ENCODE peak calls at places on chromosomes 7 and 10, in four cellular contexts. P is HCT116, Q is GM23248, D is PC-3. G is an unnamed sample.

GRCh38 chr10:24150853-24151252 is 58.1 kb upstream of the KIAA1217 start:
- DNase-seq in P (no peak), Q (no peak), D (no peak), G (no peak)

GRCh38 chr7:90835861-90836260 is 239.7 kb downstream of the CDK14 start:
- DNase-seq in P (no peak), Q (no peak), D (peak; percentile 17), G (no peak)

GRCh38 chr10:8873310-8873709 is 818.8 kb downstream of the GATA3 start:
- DNase-seq in P (no peak), Q (no peak), D (peak; percentile 39), G (no peak)

GRCh38 chr10:81082621-81083376 is 545.1 kb downstream of the SH2D4B start:
- DNase-seq in P (no peak), Q (no peak), D (no peak), G (no peak)

GRCh38 chr10:113087082-113088029 is 137.3 kb downstream of the TCF7L2 start:
- DNase-seq in P (peak; percentile 100), Q (peak; percentile 100), D (peak; percentile 95), G (no peak)

GRCh38 chr10:110733256-110733952 is 89.3 kb downstream of the RBM20 start:
- DNase-seq in P (no peak), Q (no peak), D (peak; percentile 16), G (no peak)

GRCh38 chr7:95614442-95614940 is 18.2 kb upstream of the PDK4 start:
- DNase-seq in P (no peak), Q (no peak), D (no peak), G (no peak)

GRCh38 chr7:17134786-17135185 is 163.7 kb upstream of the AHR start:
- DNase-seq in P (no peak), Q (no peak), D (no peak), G (no peak)

GRCh38 chr10:123272171-123272570 is 118.0 kb downstream of the BUB3 start:
- DNase-seq in P (no peak), Q (peak; percentile 16), D (peak; percentile 25), G (peak; percentile 44)

GRCh38 chr7:17371656-17372524 is 73.4 kb downstream of the AHR start:
- DNase-seq in P (peak; percentile 57), Q (peak; percentile 97), D (peak; percentile 90), G (no peak)

GRCh38 chr7:108079291-108080057 is 50.7 kb downstream of the LAMB4 start:
- DNase-seq in P (no peak), Q (peak; percentile 87), D (peak; percentile 70), G (no peak)

GRCh38 chr7:95861041-95861440 is 88.7 kb downstream of the DYNC1I1 start:
- DNase-seq in P (no peak), Q (peak; percentile 47), D (peak; percentile 9), G (no peak)

GRCh38 chr10:98293550-98294269 is 25.7 kb upstream of the LOXL4 start:
- DNase-seq in P (no peak), Q (peak; percentile 71), D (no peak), G (no peak)

GRCh38 chr7:36019966-36020365 is 133.1 kb upstream of the EEPD1 start:
- DNase-seq in P (no peak), Q (no peak), D (no peak), G (no peak)

GRCh38 chr10:30215131-30215530 is 133.9 kb downstream of the MTPAP start:
- DNase-seq in P (no peak), Q (no peak), D (no peak), G (no peak)

GRCh38 chr7:142855756-142856564 is 1.1 kb downstream of the EPHB6 start:
- DNase-seq in P (no peak), Q (peak; percentile 15), D (no peak), G (no peak)

GRCh38 chr7:29350351-29350750 is 155.8 kb downstream of the CHN2 start:
- DNase-seq in P (no peak), Q (no peak), D (no peak), G (no peak)

GRCh38 chr7:157809863-157810851 is 473.4 kb downstream of the DNAJB6 start:
- DNase-seq in P (no peak), Q (no peak), D (no peak), G (no peak)

GRCh38 chr7:127514499-127514898 is 70.9 kb downstream of the GCC1 start:
- DNase-seq in P (peak; percentile 29), Q (peak; percentile 54), D (peak; percentile 57), G (peak; percentile 62)

GRCh38 chr10:88954458-88955083 is 2.0 kb upstream of the ACTA2 start:
- DNase-seq in P (no peak), Q (no peak), D (no peak), G (no peak)

GRCh38 chr10:53403688-53404087 is 631.1 kb upstream of the MBL2 start:
- DNase-seq in P (no peak), Q (no peak), D (peak; percentile 37), G (no peak)

GRCh38 chr10:79095316-79095715 is 26.6 kb downstream of the ZMIZ1 start:
- DNase-seq in P (no peak), Q (no peak), D (no peak), G (no peak)

GRCh38 chr10:79093658-79094411 is 25.1 kb downstream of the ZMIZ1 start:
- DNase-seq in P (no peak), Q (no peak), D (peak; percentile 90), G (peak; percentile 73)

GRCh38 chr10:79092292-79092896 is 23.6 kb downstream of the ZMIZ1 start:
- DNase-seq in P (no peak), Q (no peak), D (no peak), G (no peak)

GRCh38 chr10:79096514-79096913 is 27.7 kb downstream of the ZMIZ1 start:
- DNase-seq in P (no peak), Q (no peak), D (no peak), G (no peak)

GRCh38 chr10:79094412-79095175 is 25.8 kb downstream of the ZMIZ1 start:
- DNase-seq in P (no peak), Q (no peak), D (no peak), G (no peak)
- H3K9ac ChIP-seq in P (no peak overlapping the region), Q (no peak overlapping the region), D (no peak overlapping the region), G (no peak overlapping the region)

GRCh38 chr7:131897790-131898165 is 341.4 kb upstream of the PODXL start:
- DNase-seq in P (no peak), Q (no peak), D (no peak), G (no peak)
- H3K9me2 ChIP-seq in P (no peaks in the 10 kb centered on the region), Q (no peaks in the 10 kb centered on the region), D (no peaks in the 10 kb centered on the region), G (no peaks in the 10 kb centered on the region)

GRCh38 chr10:3830946-3831345 is 45.9 kb upstream of the KLF6 start:
- DNase-seq in P (no peak), Q (no peak), D (no peak), G (no peak)
- H3K4me1 ChIP-seq in P (peaks cover 30% of the 10 kb centered on the region), Q (peaks cover 34% of the 10 kb centered on the region), D (peaks cover 6% of the 10 kb centered on the region), G (peaks cover 10% of the 10 kb centered on the region)

DNA sequence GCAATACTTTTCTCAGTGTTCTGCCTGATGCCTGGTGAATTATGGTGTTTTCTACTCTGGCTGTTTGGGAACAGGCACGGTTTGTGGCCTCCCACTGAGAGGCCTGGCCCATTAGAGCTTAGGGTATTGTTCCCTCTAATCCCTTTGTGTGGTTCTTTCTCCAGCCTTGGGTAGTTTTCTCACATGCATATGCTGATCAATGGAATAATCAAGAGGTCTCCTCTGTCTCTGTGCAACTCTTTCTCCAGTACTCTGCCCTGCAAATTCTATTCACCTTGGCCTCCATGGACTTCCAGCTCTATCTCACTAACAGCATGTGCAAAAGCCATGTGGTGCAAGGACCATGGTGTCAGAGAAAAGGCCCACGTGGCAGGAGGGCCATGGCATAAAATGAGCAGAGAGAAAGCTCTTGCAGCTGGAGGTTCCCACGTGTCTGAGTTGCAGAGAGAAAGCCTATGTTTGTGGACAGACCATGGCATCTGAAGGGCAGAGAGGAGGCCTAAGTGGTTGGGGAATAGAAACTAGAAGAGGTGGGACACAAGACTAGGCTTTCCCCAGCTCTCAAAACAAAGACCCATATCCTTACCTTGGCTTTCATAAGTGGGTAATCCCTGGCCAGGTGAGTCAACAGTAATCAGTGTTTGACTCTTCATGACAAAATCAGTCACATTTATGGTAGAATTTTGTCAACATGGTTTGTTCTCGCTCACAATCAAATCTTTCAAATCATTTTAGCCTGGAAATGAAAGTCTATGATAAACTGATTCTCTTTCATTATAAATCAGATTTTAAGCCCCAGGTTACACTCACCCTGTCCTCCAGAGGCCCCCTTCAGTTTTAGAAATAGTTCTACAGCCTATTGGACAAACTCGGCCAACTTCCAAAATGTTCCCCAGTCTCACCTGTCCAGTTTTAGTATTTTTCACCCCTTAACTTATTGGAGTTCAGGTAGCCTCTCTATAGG is 17.3 kb downstream of the OPALIN start:
- DNase-seq in P (no peak), Q (no peak), D (no peak), G (no peak)
- H3K9ac ChIP-seq in P (no peak overlapping the region), Q (no peak overlapping the region), D (no peak overlapping the region), G (no peak overlapping the region)

GRCh38 chr7:131898418-131898817 is 342.0 kb upstream of the PODXL start:
- DNase-seq in P (no peak), Q (peak; percentile 66), D (peak; percentile 15), G (no peak)
- H3K9me2 ChIP-seq in P (no peaks in the 10 kb centered on the region), Q (no peaks in the 10 kb centered on the region), D (no peaks in the 10 kb centered on the region), G (no peaks in the 10 kb centered on the region)

GRCh38 chr7:74182453-74183090 is 8.4 kb downstream of the EIF4H start:
- DNase-seq in P (no peak), Q (no peak), D (no peak), G (peak; percentile 49)

GRCh38 chr7:74178632-74179031 is 4.5 kb downstream of the EIF4H start:
- DNase-seq in P (no peak), Q (peak; percentile 78), D (no peak), G (no peak)

GRCh38 chr7:74181821-74182220 is 7.7 kb downstream of the EIF4H start:
- DNase-seq in P (no peak), Q (no peak), D (no peak), G (no peak)

GRCh38 chr7:74180866-74181265 is 6.7 kb downstream of the EIF4H start:
- DNase-seq in P (no peak), Q (no peak), D (no peak), G (no peak)

DNA sequence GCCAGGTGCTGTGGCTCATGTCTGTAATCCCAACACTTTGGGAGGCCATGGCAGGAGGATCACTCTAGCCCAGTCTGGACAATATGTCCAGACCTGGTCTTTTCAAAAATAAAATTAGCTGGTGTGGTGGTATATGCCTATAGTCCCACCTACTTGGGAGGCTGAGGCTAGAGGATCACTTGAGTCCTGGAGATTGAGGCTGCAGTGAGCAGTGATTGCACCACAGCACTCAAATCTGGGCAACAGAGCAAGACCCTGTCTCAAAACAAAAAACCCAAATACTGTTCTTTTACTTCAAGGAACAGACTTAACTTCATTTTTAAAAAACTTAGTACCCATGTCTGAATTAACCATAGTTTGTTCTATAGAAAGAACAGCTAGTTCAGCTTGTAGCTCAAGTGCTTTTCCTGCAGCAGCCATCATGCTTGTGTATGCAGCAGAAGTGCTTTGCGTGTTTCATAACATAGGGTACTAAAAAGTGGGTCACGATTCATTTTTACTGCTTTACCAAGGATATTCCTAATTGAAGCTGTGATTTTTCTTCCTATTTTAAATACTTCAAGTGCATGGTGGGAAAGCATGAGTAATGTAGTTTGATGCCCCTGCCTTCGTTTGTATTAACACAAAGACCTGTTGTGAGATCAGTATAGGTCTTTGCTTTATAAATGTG is 5.9 kb downstream of the EIF4H start:
- DNase-seq in P (no peak), Q (no peak), D (no peak), G (no peak)
- H3K4me1 ChIP-seq in P (peaks cover 98% of the 10 kb centered on the region), Q (peaks cover 76% of the 10 kb centered on the region), D (peaks cover 26% of the 10 kb centered on the region), G (peaks cover 76% of the 10 kb centered on the region)

DNA sequence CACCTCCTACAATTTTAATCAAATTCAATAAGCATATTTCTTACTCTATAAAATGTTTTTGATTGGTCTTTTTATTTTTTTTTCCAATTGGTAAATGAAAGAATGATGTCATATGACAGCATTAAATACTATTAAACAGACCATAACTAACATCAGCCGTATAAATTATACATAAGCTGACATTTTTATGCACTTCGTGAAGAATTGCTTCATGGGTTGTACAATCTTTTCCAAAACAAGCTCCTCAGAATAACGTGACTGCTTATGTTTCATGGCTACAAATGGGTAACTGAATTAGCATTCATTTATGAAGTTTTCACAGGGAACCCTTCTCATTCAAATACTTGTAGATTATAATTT is 371.1 kb upstream of the MGMT start:
- DNase-seq in P (no peak), Q (peak; percentile 48), D (no peak), G (no peak)
- H3K9ac ChIP-seq in P (no peak overlapping the region), Q (no peak overlapping the region), D (no peak overlapping the region), G (no peak overlapping the region)

GRCh38 chr7:54712777-54713176 is 46.2 kb downstream of the SEC61G start:
- DNase-seq in P (no peak), Q (no peak), D (no peak), G (no peak)
- H3K9me2 ChIP-seq in P (no peaks in the 10 kb centered on the region), Q (no peaks in the 10 kb centered on the region), D (no peaks in the 10 kb centered on the region), G (no peaks in the 10 kb centered on the region)